ENCODE peak calls at places on chromosomes 4 and X, in six cellular contexts. J is fibroblast of pulmonary artery, I is epithelial cell of proximal tubule, W is C1 segment of cervical spinal cord, X is Panc1, H is ascending aorta. Z is an unnamed sample.

GRCh38 chr4:48193096-48193836 is 59.2 kb upstream of the TXK start:
- DNase-seq in J (no peak), H (no peak), X (no peak), W (no peak), I (no peak), Z (no peak)

GRCh38 chrX:110428144-110428543 is 69.5 kb downstream of the RTL9 start:
- DNase-seq in X (no peak), J (no peak), I (no peak), W (no peak), H (no peak), Z (no peak)

GRCh38 chrX:39859991-39860861 is 237.5 kb downstream of the BCOR start:
- DNase-seq in J (peak; percentile 85), X (no peak), I (no peak), W (no peak), H (no peak), Z (peak; percentile 46)

GRCh38 chr4:41104155-41104554 is 110.2 kb downstream of the APBB2 start:
- DNase-seq in I (no peak), J (no peak), X (no peak), W (no peak), H (no peak), Z (no peak)

GRCh38 chr4:76484654-76485053 is 49.6 kb downstream of the SHROOM3 start:
- DNase-seq in I (no peak), J (no peak), W (no peak), X (no peak), H (no peak), Z (no peak)

GRCh38 chr4:10034136-10034535 is 12.8 kb upstream of the SLC2A9 start:
- DNase-seq in I (no peak), J (no peak), H (no peak), X (no peak), W (no peak), Z (no peak)

GRCh38 chr4:170374770-170375169 is 285.0 kb upstream of the AADAT start:
- DNase-seq in I (no peak), W (no peak), J (peak; percentile 1), X (peak; percentile 32), H (no peak), Z (no peak)

GRCh38 chr4:183443609-183444148 is 757 bp upstream of the CDKN2AIP start:
- DNase-seq in I (no peak), H (no peak), J (no peak), W (peak; percentile 66), X (no peak), Z (peak; percentile 42)

GRCh38 chrX:154135458-154136229 is 8.4 kb upstream of the OPN1LW start:
- DNase-seq in W (no peak), I (no peak), J (no peak), H (no peak), X (no peak), Z (no peak)

GRCh38 chr4:115729739-115730266 is 616.4 kb upstream of the NDST4 start:
- DNase-seq in I (no peak), H (no peak), J (no peak), X (no peak), W (no peak), Z (no peak)

GRCh38 chr4:152713951-152714705 is 34.3 kb upstream of the TMEM154 start:
- DNase-seq in W (no peak), X (no peak), H (no peak), J (no peak), I (no peak), Z (no peak)

GRCh38 chrX:112857478-112857878 is 16.8 kb upstream of the AMOT start:
- DNase-seq in J (no peak), I (no peak), H (no peak), W (no peak), X (no peak), Z (no peak)

GRCh38 chr4:1767770-1768366 is 25.2 kb upstream of the FGFR3 start:
- DNase-seq in X (no peak), I (no peak), J (peak; percentile 38), W (no peak), H (no peak), Z (no peak)

GRCh38 chr4:173370130-173370476 is 651 bp upstream of the SAP30 start:
- DNase-seq in I (no peak), W (peak; percentile 84), H (peak; percentile 56), X (no peak), J (no peak), Z (no peak)

GRCh38 chr4:38950159-38950558 is 82.0 kb downstream of the TMEM156 start:
- DNase-seq in J (peak; percentile 26), X (no peak), I (no peak), W (no peak), H (no peak), Z (no peak)

GRCh38 chrX:11792461-11793421 is 34.7 kb downstream of the MSL3 start:
- DNase-seq in H (no peak), J (no peak), W (no peak), X (no peak), I (no peak), Z (peak; percentile 33)

GRCh38 chr4:181819951-181820350 is 423.3 kb upstream of the TENM3 start:
- DNase-seq in X (no peak), I (no peak), J (no peak), W (no peak), H (no peak), Z (no peak)

GRCh38 chr4:64353904-64354303 is 55.3 kb downstream of the TECRL start:
- DNase-seq in X (no peak), H (no peak), W (no peak), J (no peak), I (no peak), Z (no peak)

GRCh38 chrX:5823861-5824260 is 404.8 kb downstream of the NLGN4X start:
- DNase-seq in X (no peak), W (no peak), H (no peak), J (no peak), I (no peak), Z (no peak)

GRCh38 chrX:123223409-123223808 is 39.3 kb downstream of the GRIA3 start:
- DNase-seq in W (no peak), X (no peak), I (no peak), J (no peak), H (no peak), Z (no peak)

GRCh38 chr4:15349426-15349825 is 78.4 kb upstream of the C1QTNF7 start:
- DNase-seq in H (no peak), I (no peak), W (no peak), X (no peak), J (no peak), Z (no peak)

GRCh38 chrX:56947695-56948094 is 47.6 kb downstream of the SPIN3 start:
- DNase-seq in H (no peak), I (no peak), X (no peak), W (no peak), J (peak; percentile 21), Z (no peak)

GRCh38 chr4:183364025-183364424 is 41.8 kb upstream of the CLDN24 start:
- DNase-seq in H (no peak), W (no peak), I (no peak), J (no peak), X (no peak), Z (no peak)

GRCh38 chr4:58113083-58113482 is 1002.9 kb upstream of the IGFBP7 start:
- DNase-seq in W (no peak), X (no peak), I (no peak), H (no peak), J (no peak), Z (no peak)

GRCh38 chr4:38231626-38232025 is 271.4 kb downstream of the PTTG2 start:
- DNase-seq in I (no peak), W (no peak), J (no peak), H (no peak), X (no peak), Z (no peak)

GRCh38 chrX:134423606-134424005 is 36.4 kb upstream of the HPRT1 start:
- DNase-seq in I (no peak), H (no peak), J (peak; percentile 49), W (no peak), X (no peak), Z (no peak)

GRCh38 chr4:159352609-159353008 is 249.7 kb downstream of the RAPGEF2 start:
- DNase-seq in X (no peak), I (no peak), H (no peak), J (no peak), W (no peak), Z (no peak)

GRCh38 chr4:102780476-102781144 is 19.8 kb upstream of the MANBA start:
- DNase-seq in I (peak; percentile 93), W (no peak), X (no peak), H (no peak), J (no peak), Z (no peak)

GRCh38 chrX:925652-926061 is 286.8 kb downstream of the CRLF2 start:
- DNase-seq in J (no peak), W (no peak), X (no peak), I (no peak), H (no peak), Z (no peak)

GRCh38 chr4:100240008-100240407 is 49.7 kb upstream of the DDIT4L start:
- DNase-seq in W (no peak), H (no peak), X (no peak), I (no peak), J (peak; percentile 8), Z (no peak)

GRCh38 chrX:111040377-111041017 is 55.5 kb upstream of the PAK3 start:
- DNase-seq in W (no peak), I (peak; percentile 42), H (no peak), X (no peak), J (peak; percentile 25), Z (no peak)

GRCh38 chr4:30860983-30861382 is 140.8 kb downstream of the PCDH7 start:
- DNase-seq in J (no peak), X (no peak), I (no peak), W (no peak), H (no peak), Z (no peak)

GRCh38 chr4:23775694-23776093 is 114.2 kb downstream of the PPARGC1A start:
- DNase-seq in W (no peak), X (no peak), H (no peak), J (no peak), I (no peak), Z (no peak)

GRCh38 chrX:69238153-69238959 is 73.1 kb upstream of the PJA1 start:
- DNase-seq in I (no peak), H (no peak), X (no peak), J (no peak), W (peak; percentile 23), Z (no peak)